ENCODE peak calls at places on chromosomes 12 and 14, in five cellular contexts. W, B, I, Q and X are unnamed samples.
A peak's percentile ranks its signal among the peaks of the same experiment; 100 is the strongest.

GRCh38 chr14:95055318-95055717 is 102.0 kb downstream of the DICER1 start:
- DNase-seq in I (no peak), Q (no peak), B (no peak), W (no peak), X (no peak)

GRCh38 chr12:55446334-55446733 is 2.5 kb downstream of the OR6C2 start:
- DNase-seq in Q (no peak), B (no peak), I (no peak), W (no peak), X (no peak)

GRCh38 chr12:50933459-50934124 is 18.8 kb upstream of the HIGD1C start:
- DNase-seq in I (no peak), W (no peak), B (no peak), Q (no peak), X (no peak)

GRCh38 chr12:131085816-131086591 is 132.3 kb downstream of the ADGRD1 start:
- DNase-seq in W (no peak), Q (no peak), B (no peak), I (no peak), X (no peak)

GRCh38 chr12:26749781-26750180 is 83.2 kb downstream of the ITPR2 start:
- DNase-seq in I (no peak), W (no peak), B (no peak), Q (no peak), X (no peak)

GRCh38 chr12:120007272-120007671 is 18.2 kb downstream of the BICDL1 start:
- DNase-seq in I (no peak), W (no peak), Q (no peak), B (no peak), X (no peak)

GRCh38 chr12:12992418-12993175 is 7.5 kb downstream of the HEBP1 start:
- DNase-seq in B (peak; percentile 13), Q (peak; percentile 87), W (no peak), I (peak; percentile 78), X (peak; percentile 89)

GRCh38 chr14:33692762-33693161 is 258.1 kb downstream of the EGLN3 start:
- DNase-seq in I (peak; percentile 85), Q (peak; percentile 80), B (no peak), W (no peak), X (peak; percentile 71)

GRCh38 chr14:51639668-51640316 is 11.9 kb upstream of the FRMD6 start:
- DNase-seq in B (no peak), Q (no peak), I (no peak), W (no peak), X (no peak)

GRCh38 chr14:39015360-39015961 is 87.6 kb downstream of the SEC23A start:
- DNase-seq in I (peak; percentile 26), B (peak; percentile 25), W (peak; percentile 8), Q (peak; percentile 4), X (peak; percentile 6)

GRCh38 chr12:4279120-4279690 is 5.6 kb downstream of the CCND2 start:
- DNase-seq in B (no peak), W (no peak), Q (no peak), I (no peak), X (no peak)

GRCh38 chr12:51744235-51744634 is 104.3 kb downstream of the FIGNL2 start:
- DNase-seq in B (no peak), I (no peak), W (no peak), Q (no peak), X (no peak)

GRCh38 chr14:37623552-37623951 is 28.1 kb downstream of the TTC6 start:
- DNase-seq in Q (peak; percentile 44), W (no peak), I (peak; percentile 90), B (no peak), X (peak; percentile 68)

GRCh38 chr14:105974902-105975301 is 448.5 kb downstream of the TMEM121 start:
- DNase-seq in I (no peak), W (no peak), B (no peak), Q (no peak), X (no peak)

GRCh38 chr12:52390739-52391617 is 5.5 kb upstream of the KRT84 start:
- DNase-seq in B (no peak), Q (no peak), I (peak; percentile 32), W (no peak), X (no peak)

GRCh38 chr12:49882248-49882850 is 21.4 kb downstream of the FAIM2 start:
- DNase-seq in Q (no peak), I (no peak), B (no peak), W (no peak), X (no peak)

GRCh38 chr12:54658306-54659264 is 10.4 kb upstream of the DCD start:
- DNase-seq in Q (no peak), B (no peak), W (peak; percentile 15), I (peak; percentile 34), X (no peak)

GRCh38 chr12:53049582-53050318 is at the start of gene TNS2:
- DNase-seq in W (no peak), Q (no peak), B (peak; percentile 91), I (no peak), X (no peak)

GRCh38 chr12:1540690-1541089 is 53.7 kb downstream of the FBXL14 start:
- DNase-seq in Q (no peak), W (peak; percentile 52), B (no peak), I (no peak), X (no peak)

GRCh38 chr14:92475451-92476187 is 38.0 kb upstream of the RIN3 start:
- DNase-seq in B (peak; percentile 60), I (no peak), W (no peak), Q (no peak), X (peak; percentile 76)

GRCh38 chr12:34603382-34604035 is 581.2 kb downstream of the ALG10 start:
- DNase-seq in Q (no peak), B (no peak), W (no peak), I (no peak), X (no peak)

GRCh38 chr14:35419429-35419841 is 14.9 kb upstream of the NFKBIA start:
- DNase-seq in B (no peak), Q (no peak), I (no peak), W (no peak), X (no peak)

GRCh38 chr14:37197421-37198272 is at the start of gene MIPOL1:
- DNase-seq in I (peak; percentile 78), Q (peak; percentile 46), W (no peak), B (peak; percentile 83), X (peak; percentile 66)

GRCh38 chr12:2233034-2233433 is 180.2 kb downstream of the CACNA1C start:
- DNase-seq in I (no peak), W (no peak), Q (no peak), B (no peak), X (no peak)

GRCh38 chr12:23927907-23928306 is 21.6 kb downstream of the SOX5 start:
- DNase-seq in I (no peak), Q (no peak), B (no peak), W (no peak), X (no peak)

GRCh38 chr12:989751-990278 is 1.2 kb upstream of the ERC1 start:
- DNase-seq in I (peak; percentile 60), Q (peak; percentile 40), B (peak; percentile 13), W (no peak), X (peak; percentile 52)

GRCh38 chr14:79436325-79436724 is 775.0 kb downstream of the DIO2 start:
- DNase-seq in I (no peak), Q (no peak), B (no peak), W (no peak), X (no peak)

GRCh38 chr14:89915114-89915878 is 39.2 kb downstream of the EFCAB11 start:
- DNase-seq in B (peak; percentile 41), Q (peak; percentile 31), I (peak; percentile 86), W (peak; percentile 42), X (no peak)

GRCh38 chr12:121465921-121466799 is 66.2 kb downstream of the RNF34 start:
- DNase-seq in I (no peak), Q (no peak), W (no peak), B (no peak), X (no peak)

GRCh38 chr12:98736352-98737326 is 91.5 kb downstream of the APAF1 start:
- DNase-seq in I (no peak), W (no peak), B (no peak), Q (no peak), X (no peak)

GRCh38 chr14:23310546-23310945 is 3.9 kb downstream of the BCL2L2 start:
- DNase-seq in W (no peak), I (no peak), Q (no peak), B (no peak), X (no peak)

DNA sequence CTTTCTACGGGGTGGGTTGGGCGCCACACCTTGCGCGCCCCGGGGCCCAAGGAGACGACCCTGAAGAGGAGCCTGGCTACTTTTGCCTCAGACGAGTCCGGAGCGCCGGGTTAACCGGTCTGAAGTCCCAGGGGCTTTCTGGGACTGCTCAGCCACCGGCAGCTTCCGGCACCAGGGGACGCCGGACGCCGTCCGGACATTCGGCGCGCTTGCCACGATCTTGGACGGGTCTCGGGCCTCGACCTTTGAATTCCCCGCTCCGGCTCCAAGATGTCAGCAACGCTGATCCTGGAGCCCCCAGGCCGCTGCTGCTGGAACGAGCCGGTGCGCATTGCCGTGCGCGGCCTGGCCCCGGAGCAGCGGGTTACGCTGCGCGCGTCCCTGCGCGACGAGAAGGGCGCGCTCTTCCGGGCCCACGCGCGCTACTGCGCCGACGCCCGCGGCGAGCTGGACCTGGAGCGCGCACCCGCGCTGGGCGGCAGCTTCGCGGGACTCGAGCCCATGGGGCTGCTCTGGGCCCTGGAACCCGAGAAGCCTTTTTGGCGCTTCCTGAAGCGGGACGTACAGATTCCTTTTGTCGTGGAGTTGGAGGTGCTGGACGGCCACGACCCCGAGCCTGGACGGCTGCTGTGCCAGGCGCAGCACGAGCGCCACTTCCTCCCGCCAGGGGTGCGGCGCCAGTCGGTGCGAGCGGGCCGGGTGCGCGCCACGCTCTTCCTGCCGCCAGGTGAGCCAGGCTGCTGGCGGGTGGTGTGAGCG is at the start of gene ACOT4:
- DNase-seq in Q (no peak), B (no peak), I (no peak), W (no peak), X (no peak)
- H3K4me3 ChIP-seq in Q (peak within 1 kb of the TSS; percentile 47), B (peak within 1 kb of the TSS; percentile 69), I (peak within 1 kb of the TSS; percentile 55), W (peak within 1 kb of the TSS; percentile 60), X (peak within 1 kb of the TSS; percentile 56)

GRCh38 chr14:81681466-81681865 is 147.8 kb upstream of the SEL1L start:
- DNase-seq in W (no peak), B (no peak), Q (no peak), I (no peak), X (no peak)

GRCh38 chr14:81684696-81685095 is 151.0 kb upstream of the SEL1L start:
- DNase-seq in B (no peak), Q (no peak), W (no peak), I (no peak), X (no peak)

GRCh38 chr14:81682134-81682533 is 148.5 kb upstream of the SEL1L start:
- DNase-seq in B (no peak), I (no peak), Q (no peak), W (no peak), X (no peak)

GRCh38 chr14:81686512-81686911 is 152.9 kb upstream of the SEL1L start:
- DNase-seq in Q (no peak), B (no peak), I (no peak), W (no peak), X (no peak)
- H3K4me3 ChIP-seq in Q (no peak overlapping the region), B (no peak overlapping the region), I (no peak overlapping the region), W (no peak overlapping the region), X (no peak overlapping the region)

GRCh38 chr12:8831116-8831515 is 8.7 kb downstream of the A2ML1 start:
- DNase-seq in Q (no peak), W (no peak), B (no peak), I (no peak), X (no peak)
- H3K4me3 ChIP-seq in Q (no peak overlapping the region), W (no peak overlapping the region), B (no peak overlapping the region), I (no peak overlapping the region), X (no peak overlapping the region)

GRCh38 chr12:108768591-108769500 is 37.5 kb upstream of the CORO1C start:
- DNase-seq in Q (no peak), I (no peak), W (no peak), B (no peak), X (no peak)
- H3K4me3 ChIP-seq in Q (no peak overlapping the region), I (peak overlapping the region; percentile 33), W (peak overlapping the region; percentile 37), B (peak overlapping the region; percentile 43), X (peak overlapping the region; percentile 28)